ENCODE peak calls at places on chromosomes 7 and 10, in six cellular contexts. C, Z, T, Q, I and G are unnamed samples.

GRCh38 chr10:34403512-34403911 is 411.6 kb downstream of the PARD3 start:
- DNase-seq in C (no peak), Z (no peak), T (no peak), Q (no peak), I (no peak), G (peak; percentile 53)

GRCh38 chr7:30521532-30521931 is 16.9 kb upstream of the GGCT start:
- DNase-seq in C (no peak), Z (peak; percentile 77), T (no peak), Q (no peak), I (no peak), G (no peak)

GRCh38 chr7:42274052-42274451 is 37.0 kb upstream of the GLI3 start:
- DNase-seq in C (no peak), Z (no peak), T (no peak), Q (no peak), I (no peak), G (peak; percentile 3)

GRCh38 chr7:137882806-137883205 is 36.0 kb upstream of the DGKI start:
- DNase-seq in C (no peak), Z (no peak), T (no peak), Q (no peak), I (no peak), G (no peak)

GRCh38 chr7:781228-781864 is 50.9 kb upstream of the SUN1 start:
- DNase-seq in C (no peak), Z (no peak), T (no peak), Q (no peak), I (no peak), G (no peak)

GRCh38 chr10:122173337-122173736 is 97.8 kb upstream of the BTBD16 start:
- DNase-seq in C (no peak), Z (no peak), T (no peak), Q (no peak), I (no peak), G (no peak)

GRCh38 chr10:124063736-124064135 is 29.7 kb downstream of the CHST15 start:
- DNase-seq in C (peak; percentile 75), Z (no peak), T (no peak), Q (no peak), I (no peak), G (peak; percentile 8)

GRCh38 chr10:118571123-118571522 is 24.3 kb downstream of the PRLHR start:
- DNase-seq in C (no peak), Z (no peak), T (no peak), Q (peak; percentile 14), I (peak; percentile 41), G (no peak)

GRCh38 chr7:36032362-36032818 is 120.7 kb upstream of the EEPD1 start:
- DNase-seq in C (no peak), Z (no peak), T (no peak), Q (no peak), I (no peak), G (no peak)

GRCh38 chr10:100999742-101000601 is at the start of gene LZTS2:
- DNase-seq in C (no peak), Z (peak; percentile 44), T (no peak), Q (peak; percentile 58), I (peak; percentile 93), G (no peak)

GRCh38 chr10:128780379-128780778 is 654.2 kb upstream of the MKI67 start:
- DNase-seq in C (no peak), Z (no peak), T (no peak), Q (no peak), I (no peak), G (no peak)

GRCh38 chr10:128775743-128776142 is 649.5 kb upstream of the MKI67 start:
- DNase-seq in C (no peak), Z (no peak), T (no peak), Q (no peak), I (no peak), G (no peak)

GRCh38 chr10:128781636-128782035 is 655.4 kb upstream of the MKI67 start:
- DNase-seq in C (no peak), Z (no peak), T (no peak), Q (no peak), I (no peak), G (no peak)

GRCh38 chr10:128776617-128777016 is 650.4 kb upstream of the MKI67 start:
- DNase-seq in C (no peak), Z (no peak), T (no peak), Q (peak; percentile 26), I (no peak), G (no peak)

DNA sequence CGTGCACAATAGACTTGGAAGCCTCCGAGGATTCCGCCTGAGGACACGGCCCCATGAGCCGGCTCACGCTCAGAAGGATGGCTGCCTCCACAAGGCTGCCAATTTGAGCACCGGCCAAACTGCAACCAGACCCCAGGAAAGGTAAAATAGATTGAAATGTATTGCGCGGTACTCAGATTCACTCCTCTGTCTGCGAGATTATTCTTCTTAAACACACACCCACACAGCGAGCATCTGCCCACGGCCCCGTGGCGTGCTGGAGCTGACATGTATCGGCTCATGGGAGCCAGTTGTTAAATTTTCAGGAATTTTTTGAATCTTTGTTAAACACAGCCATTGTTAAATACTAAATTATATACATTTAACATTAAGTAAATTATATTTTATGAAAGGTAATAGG is 653.2 kb upstream of the MKI67 start:
- DNase-seq in C (no peak), Z (no peak), T (no peak), Q (no peak), I (no peak), G (no peak)
- H3K4me3 ChIP-seq in C (no peak overlapping the region), Z (no peak overlapping the region), T (no peak overlapping the region), Q (no peak overlapping the region), I (no peak overlapping the region), G (no peak overlapping the region)

GRCh38 chr7:74059681-74060588 is 23.7 kb upstream of the LIMK1 start:
- DNase-seq in C (no peak), Z (no peak), T (no peak), Q (no peak), I (peak; percentile 40), G (no peak)
- TF ChIP-seq CTCF in C (no peak), Z (no peak), T (no peak), Q (no peak), I (no peak), G (no peak)

DNA sequence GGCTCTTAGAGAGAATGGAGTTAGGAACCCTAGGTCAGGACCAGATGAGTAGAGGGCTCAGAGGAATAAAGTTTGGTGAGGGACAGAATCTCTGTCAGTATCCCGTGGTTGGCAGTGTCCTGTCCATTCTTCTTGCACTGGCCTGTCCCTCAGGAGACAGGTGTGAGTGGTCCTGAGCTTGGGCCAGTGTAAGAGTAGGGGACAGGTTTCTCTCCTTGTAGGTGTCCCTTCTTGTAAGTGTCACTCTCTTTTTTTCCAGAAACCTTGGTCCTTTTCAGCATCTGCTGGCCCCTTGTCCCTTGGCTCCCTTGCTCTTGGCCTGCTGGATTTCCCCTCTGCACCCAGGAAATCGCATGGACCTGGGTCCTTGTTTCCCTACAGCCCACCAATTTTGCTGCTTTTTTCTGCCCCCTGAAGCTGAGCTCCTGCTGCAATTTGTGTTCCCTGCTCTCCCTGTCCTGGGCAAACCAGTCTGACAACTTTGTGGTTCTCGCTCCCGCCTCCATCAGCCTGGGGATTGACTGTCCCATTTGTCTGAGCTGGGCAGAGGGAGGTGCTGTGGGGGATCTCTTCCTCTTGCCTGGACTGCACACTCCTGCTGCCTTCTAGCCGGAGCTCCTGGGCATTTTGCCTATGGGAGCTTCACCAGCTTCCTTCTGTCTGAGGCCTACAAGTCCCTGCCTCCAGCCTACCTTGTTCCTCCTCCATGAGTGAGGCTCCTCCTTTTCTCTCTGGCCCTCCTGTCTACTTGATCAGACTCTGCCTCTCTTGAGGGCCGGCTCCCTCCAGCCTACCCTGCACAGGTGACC is 6.5 kb downstream of the TSPAN14 start:
- DNase-seq in C (no peak), Z (no peak), T (peak; percentile 68), Q (peak; percentile 39), I (no peak), G (no peak)
- H3K4me3 ChIP-seq in C (no peak overlapping the region), Z (peak overlapping the region; percentile 28), T (peak overlapping the region; percentile 5), Q (no peak overlapping the region), I (no peak overlapping the region), G (no peak overlapping the region)

DNA sequence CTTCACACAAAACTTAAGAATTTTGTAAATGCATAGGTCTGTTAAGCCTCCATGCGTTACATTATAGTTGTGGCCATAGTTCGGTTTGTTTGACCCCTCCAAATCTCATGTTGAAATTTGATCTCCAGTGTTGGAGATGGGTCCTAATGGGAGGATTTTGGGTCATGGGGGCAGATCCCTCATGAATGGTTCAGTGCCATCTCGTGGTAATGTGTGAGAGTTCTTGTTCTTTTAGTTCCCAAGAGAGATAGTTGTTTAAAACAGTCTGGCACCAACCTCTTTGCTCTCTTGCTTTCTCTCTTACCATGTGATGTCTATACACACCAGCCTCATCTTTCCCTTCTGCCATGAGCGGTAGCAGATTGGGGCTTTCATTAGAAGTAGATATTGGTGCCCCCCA is 264.3 kb downstream of the TCF7L2 start:
- DNase-seq in C (no peak), Z (no peak), T (no peak), Q (no peak), I (no peak), G (no peak)
- TF ChIP-seq CTCF in C (no peak), Z (no peak), T (no peak), Q (peak; percentile 9), I (no peak), G (no peak)

DNA sequence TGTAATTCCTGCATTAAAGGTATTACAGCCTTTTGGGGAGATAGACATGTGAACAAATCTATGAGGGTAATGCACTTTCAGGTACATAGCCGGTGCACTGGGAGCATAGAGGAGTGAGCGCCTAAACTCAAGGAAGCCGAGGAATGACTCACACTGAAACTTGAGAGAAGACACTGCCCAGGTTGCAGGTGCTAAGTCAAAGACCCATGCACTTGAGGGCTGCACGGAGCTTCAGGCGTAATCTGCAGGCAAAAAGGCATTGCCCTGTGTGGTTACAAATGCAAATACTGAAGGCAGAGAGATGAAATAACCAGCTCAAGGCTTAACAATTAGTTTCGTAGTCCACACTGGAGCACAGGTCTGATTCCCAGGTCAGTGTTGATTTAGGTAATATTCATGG is 51.0 kb upstream of the OSBPL3 start:
- DNase-seq in C (no peak), Z (no peak), T (no peak), Q (no peak), I (no peak), G (no peak)
- H3K4me3 ChIP-seq in C (no peak overlapping the region), Z (no peak overlapping the region), T (no peak overlapping the region), Q (no peak overlapping the region), I (no peak overlapping the region), G (no peak overlapping the region)

DNA sequence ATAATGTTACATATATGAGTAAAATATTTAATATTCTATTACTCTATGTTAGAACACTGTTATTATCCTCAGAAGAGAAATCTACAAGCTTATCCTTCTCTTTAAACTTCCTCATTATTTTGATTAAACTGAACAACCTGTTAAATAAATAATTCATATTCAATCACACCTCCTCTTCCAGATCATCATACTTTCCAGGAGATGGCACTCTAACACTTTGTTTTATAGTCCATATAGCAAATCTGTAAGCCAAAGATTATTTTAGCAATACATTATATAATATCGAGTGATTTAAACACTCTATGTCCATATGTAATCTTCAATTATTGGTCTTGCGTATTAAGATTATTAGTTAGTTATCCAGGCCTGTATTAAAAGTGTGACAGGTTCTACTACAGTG is 694.1 kb downstream of the ANKRD7 start:
- DNase-seq in C (no peak), Z (no peak), T (no peak), Q (no peak), I (peak; percentile 1), G (no peak)
- TF ChIP-seq CTCF in C (no peak), Z (no peak), T (peak; percentile 33), Q (peak; percentile 59), I (peak; percentile 71), G (peak; percentile 16)

GRCh38 chr7:28473567-28474266 is 61.4 kb downstream of the CREB5 start:
- DNase-seq in C (no peak), Z (peak; percentile 57), T (peak; percentile 44), Q (no peak), I (no peak), G (no peak)
- H3K4me3 ChIP-seq in C (no peak overlapping the region), Z (no peak overlapping the region), T (no peak overlapping the region), Q (no peak overlapping the region), I (no peak overlapping the region), G (no peak overlapping the region)